ENCODE peak calls at places on chromosomes 7 and 10, in five cellular contexts. E is HEK293T, B is NCI-H1694 treated with DMSO at 0.1 percent for 48 hours, O is NCI-H2029, M is GM19239. Q is an unnamed sample.

GRCh38 chr10:35271086-35271834 is 65.0 kb upstream of the CCNY start:
- DNase-seq in E (no peak), B (no peak), O (no peak), M (no peak), Q (no peak)

GRCh38 chr7:47737606-47738005 is 155.7 kb upstream of the TNS3 start:
- DNase-seq in E (no peak), B (no peak), O (no peak), M (no peak), Q (no peak)

GRCh38 chr7:32143271-32143670 is 73.1 kb upstream of the PDE1C start:
- DNase-seq in E (no peak), B (no peak), O (no peak), M (no peak), Q (no peak)

GRCh38 chr10:70321897-70322890 is 38.4 kb upstream of the NPFFR1 start:
- DNase-seq in E (no peak), B (no peak), O (no peak), M (no peak), Q (no peak)

GRCh38 chr10:14617850-14618249 is 156.8 kb downstream of the FAM107B start:
- DNase-seq in E (no peak), B (no peak), O (no peak), M (no peak), Q (no peak)

GRCh38 chr10:2584385-2584784 is 483.0 kb upstream of the PFKP start:
- DNase-seq in E (no peak), B (no peak), O (no peak), M (no peak), Q (no peak)

GRCh38 chr7:107029061-107029763 is 15.3 kb upstream of the PRKAR2B start:
- DNase-seq in E (peak), B (peak), O (no peak), M (no peak), Q (no peak)

GRCh38 chr7:26451997-26452396 is 160.3 kb downstream of the SNX10 start:
- DNase-seq in E (no peak), B (no peak), O (peak), M (no peak), Q (no peak)

GRCh38 chr10:132279873-132280645 is 27.7 kb downstream of the STK32C start:
- DNase-seq in E (no peak), B (no peak), O (no peak), M (no peak), Q (no peak)

GRCh38 chr10:110430369-110431273 is 67.1 kb upstream of the DUSP5 start:
- DNase-seq in E (no peak), B (no peak), O (no peak), M (no peak), Q (no peak)

GRCh38 chr10:78248651-78249464 is 215.2 kb downstream of the RPS24 start:
- DNase-seq in E (no peak), B (no peak), O (no peak), M (no peak), Q (peak)

GRCh38 chr7:116271980-116272886 is 61.9 kb downstream of the TES start:
- DNase-seq in E (no peak), B (no peak), O (no peak), M (no peak), Q (no peak)

GRCh38 chr10:1109795-1110673 is 53.8 kb downstream of the WDR37 start:
- DNase-seq in E (peak), B (peak), O (peak), M (peak), Q (peak)

GRCh38 chr10:101467286-101467770 is 113.4 kb downstream of the BTRC start:
- DNase-seq in E (peak), B (peak), O (peak), M (peak), Q (no peak)

GRCh38 chr7:25347360-25347759 is 119.1 kb upstream of the NPVF start:
- DNase-seq in E (no peak), B (no peak), O (no peak), M (no peak), Q (no peak)

GRCh38 chr7:29500719-29501118 is 62.9 kb upstream of the PRR15 start:
- DNase-seq in E (no peak), B (no peak), O (no peak), M (no peak), Q (no peak)

GRCh38 chr10:3067045-3067858 is at the start of gene PFKP:
- DNase-seq in E (peak), B (peak), O (no peak), M (peak), Q (peak)

GRCh38 chr7:20738517-20739481 is 47.9 kb downstream of the SP8 start:
- DNase-seq in E (no peak), B (no peak), O (no peak), M (no peak), Q (no peak)

GRCh38 chr10:112258407-112258806 is 24.8 kb upstream of the TECTB start:
- DNase-seq in E (no peak), B (no peak), O (no peak), M (no peak), Q (no peak)

GRCh38 chr7:127905491-127906330 is 125.5 kb downstream of the LRRC4 start:
- DNase-seq in E (no peak), B (no peak), O (no peak), M (no peak), Q (no peak)